ENCODE peak calls at places on chromosome 1, in ten cellular contexts. One of them, this sample, is unnamed.

GRCh38 chr1:72122099-72122893 is 160.0 kb downstream of the NEGR1 start:
- DNase-seq in astrocyte: no peak
- DNase-seq in HL-60: no peak
- DNase-seq in heart left ventricle: no peak
- DNase-seq in activated CD8-positive, alpha-beta T cell treated with anti-CD3 and anti-CD28 coated beads for 36 hours: no peak
- DNase-seq in left lung: no peak
- DNase-seq in ovary: no peak
- DNase-seq in Caco-2: no peak
- DNase-seq in AG04449: no peak
- DNase-seq in neural crest cell: no peak
- DNase-seq in this sample: peak; percentile 20

GRCh38 chr1:218659911-218660677 is 315.0 kb downstream of the TGFB2 start:
- DNase-seq in astrocyte: peak; percentile 68
- DNase-seq in HL-60: no peak
- DNase-seq in heart left ventricle: no peak
- DNase-seq in activated CD8-positive, alpha-beta T cell treated with anti-CD3 and anti-CD28 coated beads for 36 hours: no peak
- DNase-seq in left lung: no peak
- DNase-seq in ovary: no peak
- DNase-seq in Caco-2: no peak
- DNase-seq in AG04449: peak; percentile 69
- DNase-seq in neural crest cell: no peak
- DNase-seq in this sample: no peak

GRCh38 chr1:154474802-154475201 is 27.2 kb upstream of the TDRD10 start:
- DNase-seq in astrocyte: peak; percentile 91
- DNase-seq in HL-60: peak; percentile 55
- DNase-seq in heart left ventricle: peak; percentile 40
- DNase-seq in activated CD8-positive, alpha-beta T cell treated with anti-CD3 and anti-CD28 coated beads for 36 hours: no peak
- DNase-seq in left lung: peak; percentile 85
- DNase-seq in ovary: no peak
- DNase-seq in Caco-2: no peak
- DNase-seq in AG04449: peak; percentile 80
- DNase-seq in neural crest cell: no peak
- DNase-seq in this sample: peak; percentile 86

GRCh38 chr1:232278925-232279324 is 351.0 kb downstream of the SIPA1L2 start:
- DNase-seq in astrocyte: no peak
- DNase-seq in HL-60: no peak
- DNase-seq in heart left ventricle: no peak
- DNase-seq in activated CD8-positive, alpha-beta T cell treated with anti-CD3 and anti-CD28 coated beads for 36 hours: no peak
- DNase-seq in left lung: no peak
- DNase-seq in ovary: no peak
- DNase-seq in Caco-2: no peak
- DNase-seq in AG04449: no peak
- DNase-seq in neural crest cell: no peak
- DNase-seq in this sample: no peak

GRCh38 chr1:45275054-45275453 is 51.6 kb upstream of the HPDL start:
- DNase-seq in astrocyte: no peak
- DNase-seq in HL-60: no peak
- DNase-seq in heart left ventricle: no peak
- DNase-seq in activated CD8-positive, alpha-beta T cell treated with anti-CD3 and anti-CD28 coated beads for 36 hours: no peak
- DNase-seq in left lung: no peak
- DNase-seq in ovary: no peak
- DNase-seq in Caco-2: no peak
- DNase-seq in AG04449: no peak
- DNase-seq in neural crest cell: no peak
- DNase-seq in this sample: no peak

GRCh38 chr1:100304921-100305320 is 38.9 kb downstream of the RTCA start:
- DNase-seq in astrocyte: no peak
- DNase-seq in HL-60: no peak
- DNase-seq in heart left ventricle: no peak
- DNase-seq in activated CD8-positive, alpha-beta T cell treated with anti-CD3 and anti-CD28 coated beads for 36 hours: no peak
- DNase-seq in left lung: no peak
- DNase-seq in ovary: no peak
- DNase-seq in Caco-2: no peak
- DNase-seq in AG04449: no peak
- DNase-seq in neural crest cell: no peak
- DNase-seq in this sample: no peak

GRCh38 chr1:68207129-68207689 is 25.1 kb downstream of the WLS start:
- DNase-seq in astrocyte: peak; percentile 73
- DNase-seq in HL-60: no peak
- DNase-seq in heart left ventricle: no peak
- DNase-seq in activated CD8-positive, alpha-beta T cell treated with anti-CD3 and anti-CD28 coated beads for 36 hours: no peak
- DNase-seq in left lung: no peak
- DNase-seq in ovary: no peak
- DNase-seq in Caco-2: no peak
- DNase-seq in AG04449: no peak
- DNase-seq in neural crest cell: no peak
- DNase-seq in this sample: peak; percentile 19

GRCh38 chr1:84089470-84090261 is 54.4 kb upstream of the PRKACB start:
- DNase-seq in astrocyte: peak; percentile 48
- DNase-seq in HL-60: no peak
- DNase-seq in heart left ventricle: no peak
- DNase-seq in activated CD8-positive, alpha-beta T cell treated with anti-CD3 and anti-CD28 coated beads for 36 hours: no peak
- DNase-seq in left lung: no peak
- DNase-seq in ovary: no peak
- DNase-seq in Caco-2: no peak
- DNase-seq in AG04449: no peak
- DNase-seq in neural crest cell: no peak
- DNase-seq in this sample: no peak

GRCh38 chr1:226050133-226050532 is 12.4 kb upstream of the H3-3A start:
- DNase-seq in astrocyte: no peak
- DNase-seq in HL-60: no peak
- DNase-seq in heart left ventricle: no peak
- DNase-seq in activated CD8-positive, alpha-beta T cell treated with anti-CD3 and anti-CD28 coated beads for 36 hours: no peak
- DNase-seq in left lung: no peak
- DNase-seq in ovary: no peak
- DNase-seq in Caco-2: no peak
- DNase-seq in AG04449: no peak
- DNase-seq in neural crest cell: no peak
- DNase-seq in this sample: no peak

GRCh38 chr1:241716915-241717651 is 65.0 kb downstream of the WDR64 start:
- DNase-seq in astrocyte: peak; percentile 3
- DNase-seq in HL-60: no peak
- DNase-seq in heart left ventricle: no peak
- DNase-seq in activated CD8-positive, alpha-beta T cell treated with anti-CD3 and anti-CD28 coated beads for 36 hours: peak; percentile 58
- DNase-seq in left lung: no peak
- DNase-seq in ovary: no peak
- DNase-seq in Caco-2: no peak
- DNase-seq in AG04449: no peak
- DNase-seq in neural crest cell: no peak
- DNase-seq in this sample: no peak

DNA sequence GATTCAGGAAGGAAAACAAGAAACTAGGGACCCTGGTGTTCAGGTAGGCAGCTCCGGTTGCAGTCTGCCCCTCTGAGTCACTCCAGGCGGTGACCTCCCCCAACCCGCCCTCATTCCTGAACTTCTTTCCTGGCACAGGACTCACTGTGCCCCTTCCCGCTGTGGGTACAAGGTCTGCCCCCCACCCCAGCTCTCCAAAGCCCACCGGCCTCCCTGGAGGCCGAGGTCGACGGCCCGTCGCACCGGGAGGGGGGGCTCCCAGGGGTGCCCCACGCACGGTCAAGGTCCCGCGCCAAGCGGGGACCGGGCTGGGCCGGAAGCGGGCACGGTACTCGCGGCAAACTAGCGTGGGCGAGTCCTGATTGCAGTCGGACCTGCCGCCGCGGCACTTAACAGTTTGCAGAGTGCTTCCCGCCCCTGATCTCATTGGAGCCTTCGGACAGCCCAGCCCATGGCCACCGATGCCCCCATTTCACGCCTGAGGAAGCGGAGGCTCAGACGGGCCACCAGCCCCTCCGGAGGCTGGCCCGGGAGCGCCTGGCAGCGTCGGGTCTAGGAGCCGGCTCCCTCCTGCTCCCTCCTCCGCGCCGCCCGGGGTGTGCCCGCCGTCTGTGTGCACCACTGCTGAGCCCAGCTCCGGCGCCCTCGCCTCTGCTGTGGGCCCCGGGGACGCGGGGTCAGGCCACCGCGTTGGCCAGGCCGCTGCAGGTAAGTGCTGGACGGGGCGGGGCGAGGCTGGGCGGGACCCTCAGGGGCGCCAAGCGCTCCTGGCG is at the start of gene GJB3:
- DNase-seq in astrocyte: no peak
- DNase-seq in HL-60: no peak
- DNase-seq in heart left ventricle: no peak
- DNase-seq in activated CD8-positive, alpha-beta T cell treated with anti-CD3 and anti-CD28 coated beads for 36 hours: peak; percentile 36
- DNase-seq in left lung: peak; percentile 29
- DNase-seq in ovary: no peak
- DNase-seq in Caco-2: peak; percentile 11
- DNase-seq in AG04449: no peak
- DNase-seq in neural crest cell: no peak
- DNase-seq in this sample: no peak
- TF ChIP-seq CTCF in astrocyte: no peak
- TF ChIP-seq CTCF in HL-60: no peak
- TF ChIP-seq CTCF in heart left ventricle: no peak
- TF ChIP-seq CTCF in activated CD8-positive, alpha-beta T cell treated with anti-CD3 and anti-CD28 coated beads for 36 hours: no peak
- TF ChIP-seq CTCF in left lung: no peak
- TF ChIP-seq CTCF in ovary: no peak
- TF ChIP-seq CTCF in Caco-2: no peak
- TF ChIP-seq CTCF in AG04449: no peak
- TF ChIP-seq CTCF in neural crest cell: no peak
- TF ChIP-seq CTCF in this sample: no peak

GRCh38 chr1:201769072-201769471 is 59.9 kb upstream of the IPO9 start:
- DNase-seq in astrocyte: no peak
- DNase-seq in HL-60: no peak
- DNase-seq in heart left ventricle: no peak
- DNase-seq in activated CD8-positive, alpha-beta T cell treated with anti-CD3 and anti-CD28 coated beads for 36 hours: no peak
- DNase-seq in left lung: no peak
- DNase-seq in ovary: no peak
- DNase-seq in Caco-2: no peak
- DNase-seq in AG04449: no peak
- DNase-seq in neural crest cell: no peak
- DNase-seq in this sample: no peak

GRCh38 chr1:201769966-201770365 is 59.0 kb upstream of the IPO9 start:
- DNase-seq in astrocyte: peak; percentile 94
- DNase-seq in HL-60: no peak
- DNase-seq in heart left ventricle: peak; percentile 61
- DNase-seq in activated CD8-positive, alpha-beta T cell treated with anti-CD3 and anti-CD28 coated beads for 36 hours: no peak
- DNase-seq in left lung: peak; percentile 58
- DNase-seq in ovary: no peak
- DNase-seq in Caco-2: no peak
- DNase-seq in AG04449: no peak
- DNase-seq in neural crest cell: peak; percentile 20
- DNase-seq in this sample: peak; percentile 74

GRCh38 chr1:201764166-201764565 is 64.8 kb upstream of the IPO9 start:
- DNase-seq in astrocyte: no peak
- DNase-seq in HL-60: no peak
- DNase-seq in heart left ventricle: no peak
- DNase-seq in activated CD8-positive, alpha-beta T cell treated with anti-CD3 and anti-CD28 coated beads for 36 hours: no peak
- DNase-seq in left lung: no peak
- DNase-seq in ovary: no peak
- DNase-seq in Caco-2: no peak
- DNase-seq in AG04449: no peak
- DNase-seq in neural crest cell: no peak
- DNase-seq in this sample: no peak

GRCh38 chr1:201766117-201766863 is 62.7 kb upstream of the IPO9 start:
- DNase-seq in astrocyte: peak; percentile 98
- DNase-seq in HL-60: no peak
- DNase-seq in heart left ventricle: peak; percentile 59
- DNase-seq in activated CD8-positive, alpha-beta T cell treated with anti-CD3 and anti-CD28 coated beads for 36 hours: no peak
- DNase-seq in left lung: no peak
- DNase-seq in ovary: peak; percentile 44
- DNase-seq in Caco-2: no peak
- DNase-seq in AG04449: peak; percentile 91
- DNase-seq in neural crest cell: no peak
- DNase-seq in this sample: peak; percentile 86

GRCh38 chr1:201767339-201767738 is 61.6 kb upstream of the IPO9 start:
- DNase-seq in astrocyte: no peak
- DNase-seq in HL-60: no peak
- DNase-seq in heart left ventricle: no peak
- DNase-seq in activated CD8-positive, alpha-beta T cell treated with anti-CD3 and anti-CD28 coated beads for 36 hours: no peak
- DNase-seq in left lung: no peak
- DNase-seq in ovary: no peak
- DNase-seq in Caco-2: no peak
- DNase-seq in AG04449: no peak
- DNase-seq in neural crest cell: no peak
- DNase-seq in this sample: no peak
- TF ChIP-seq CTCF in astrocyte: no peak
- TF ChIP-seq CTCF in HL-60: no peak
- TF ChIP-seq CTCF in heart left ventricle: no peak
- TF ChIP-seq CTCF in activated CD8-positive, alpha-beta T cell treated with anti-CD3 and anti-CD28 coated beads for 36 hours: no peak
- TF ChIP-seq CTCF in left lung: no peak
- TF ChIP-seq CTCF in ovary: no peak
- TF ChIP-seq CTCF in Caco-2: no peak
- TF ChIP-seq CTCF in AG04449: no peak
- TF ChIP-seq CTCF in neural crest cell: no peak
- TF ChIP-seq CTCF in this sample: no peak

GRCh38 chr1:77084457-77084856 is 134.8 kb downstream of the PIGK start:
- DNase-seq in astrocyte: no peak
- DNase-seq in HL-60: no peak
- DNase-seq in heart left ventricle: no peak
- DNase-seq in activated CD8-positive, alpha-beta T cell treated with anti-CD3 and anti-CD28 coated beads for 36 hours: no peak
- DNase-seq in left lung: no peak
- DNase-seq in ovary: no peak
- DNase-seq in Caco-2: no peak
- DNase-seq in AG04449: no peak
- DNase-seq in neural crest cell: no peak
- DNase-seq in this sample: no peak

GRCh38 chr1:77081834-77082233 is 137.4 kb downstream of the PIGK start:
- DNase-seq in astrocyte: no peak
- DNase-seq in HL-60: no peak
- DNase-seq in heart left ventricle: peak; percentile 43
- DNase-seq in activated CD8-positive, alpha-beta T cell treated with anti-CD3 and anti-CD28 coated beads for 36 hours: no peak
- DNase-seq in left lung: no peak
- DNase-seq in ovary: no peak
- DNase-seq in Caco-2: no peak
- DNase-seq in AG04449: no peak
- DNase-seq in neural crest cell: no peak
- DNase-seq in this sample: no peak

DNA sequence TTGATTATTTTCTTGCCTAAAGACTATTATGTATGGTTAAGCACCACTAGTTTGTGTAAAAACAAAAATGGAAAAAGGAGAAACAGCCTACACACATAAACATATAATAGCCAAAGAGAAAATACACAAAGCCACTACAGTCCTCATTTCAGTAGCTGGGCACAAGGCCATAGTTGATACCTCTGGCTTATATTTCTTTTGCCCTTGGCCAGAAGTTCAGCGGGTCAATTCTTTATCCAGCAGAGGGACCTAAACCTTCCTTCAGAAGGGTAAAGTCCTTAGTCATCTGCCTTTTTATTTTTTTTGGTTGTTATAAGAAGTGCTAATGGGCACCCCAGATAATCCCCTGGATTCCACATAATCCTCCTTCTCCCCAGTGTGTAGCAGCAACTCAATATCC is 134.1 kb downstream of the PIGK start:
- DNase-seq in astrocyte: no peak
- DNase-seq in HL-60: no peak
- DNase-seq in heart left ventricle: no peak
- DNase-seq in activated CD8-positive, alpha-beta T cell treated with anti-CD3 and anti-CD28 coated beads for 36 hours: no peak
- DNase-seq in left lung: no peak
- DNase-seq in ovary: no peak
- DNase-seq in Caco-2: no peak
- DNase-seq in AG04449: no peak
- DNase-seq in neural crest cell: no peak
- DNase-seq in this sample: no peak
- TF ChIP-seq CTCF in astrocyte: no peak
- TF ChIP-seq CTCF in HL-60: no peak
- TF ChIP-seq CTCF in heart left ventricle: no peak
- TF ChIP-seq CTCF in activated CD8-positive, alpha-beta T cell treated with anti-CD3 and anti-CD28 coated beads for 36 hours: no peak
- TF ChIP-seq CTCF in left lung: no peak
- TF ChIP-seq CTCF in ovary: no peak
- TF ChIP-seq CTCF in Caco-2: no peak
- TF ChIP-seq CTCF in AG04449: no peak
- TF ChIP-seq CTCF in neural crest cell: no peak
- TF ChIP-seq CTCF in this sample: no peak

GRCh38 chr1:41021526-41022308 is at the start of gene SLFNL1:
- DNase-seq in astrocyte: no peak
- DNase-seq in HL-60: no peak
- DNase-seq in heart left ventricle: peak; percentile 46
- DNase-seq in activated CD8-positive, alpha-beta T cell treated with anti-CD3 and anti-CD28 coated beads for 36 hours: peak; percentile 18
- DNase-seq in left lung: no peak
- DNase-seq in ovary: no peak
- DNase-seq in Caco-2: no peak
- DNase-seq in AG04449: no peak
- DNase-seq in neural crest cell: no peak
- DNase-seq in this sample: no peak
- TF ChIP-seq CTCF in astrocyte: no peak
- TF ChIP-seq CTCF in HL-60: no peak
- TF ChIP-seq CTCF in heart left ventricle: no peak
- TF ChIP-seq CTCF in activated CD8-positive, alpha-beta T cell treated with anti-CD3 and anti-CD28 coated beads for 36 hours: no peak
- TF ChIP-seq CTCF in left lung: no peak
- TF ChIP-seq CTCF in ovary: no peak
- TF ChIP-seq CTCF in Caco-2: no peak
- TF ChIP-seq CTCF in AG04449: peak; percentile 24
- TF ChIP-seq CTCF in neural crest cell: no peak
- TF ChIP-seq CTCF in this sample: peak; percentile 16